ENCODE peak calls at places on chromosomes 5 and 9, in ten cellular contexts. Z, V, O, D, G, H, N, B, R and S are unnamed samples.

GRCh38 chr9:131404581-131404980 is 10.7 kb downstream of the PRRC2B start:
- DNase-seq in N (no peak), R (no peak), O (peak), H (no peak), G (no peak), Z (no peak), D (no peak), V (no peak), B (no peak), S (no peak)

GRCh38 chr5:161547573-161548471 is 1.3 kb upstream of the GABRB2 start:
- DNase-seq in H (peak), R (peak), V (no peak), B (no peak), Z (peak), D (no peak), G (no peak), N (peak), O (no peak), S (no peak)

GRCh38 chr9:135968083-135968476 is 6.9 kb upstream of the UBAC1 start:
- DNase-seq in Z (no peak), B (no peak), N (no peak), D (no peak), O (no peak), H (no peak), V (no peak), R (no peak), G (no peak), S (no peak)

GRCh38 chr9:77929942-77930341 is 101.7 kb downstream of the GNAQ start:
- DNase-seq in B (no peak), R (no peak), V (no peak), Z (no peak), O (no peak), D (no peak), N (no peak), H (no peak), G (no peak), S (no peak)

GRCh38 chr5:79201206-79201605 is 34.7 kb upstream of the JMY start:
- DNase-seq in H (no peak), O (no peak), B (peak), D (no peak), Z (no peak), N (no peak), G (peak), V (no peak), R (no peak), S (peak)

GRCh38 chr5:14588758-14589543 is 7.4 kb downstream of the OTULINL start:
- DNase-seq in O (no peak), B (no peak), D (no peak), Z (no peak), G (no peak), V (no peak), R (no peak), N (no peak), H (no peak), S (no peak)

GRCh38 chr9:4490705-4491620 is 695 bp downstream of the SLC1A1 start:
- DNase-seq in H (no peak), R (peak), Z (no peak), N (no peak), D (no peak), G (peak), B (peak), V (no peak), O (no peak), S (no peak)

GRCh38 chr9:98488578-98489312 is 220.0 kb downstream of the GABBR2 start:
- DNase-seq in R (no peak), B (no peak), G (no peak), Z (no peak), D (no peak), N (no peak), O (peak), V (no peak), H (no peak), S (no peak)

GRCh38 chr5:59093329-59093728 is 510.5 kb downstream of the RAB3C start:
- DNase-seq in R (no peak), O (peak), G (no peak), D (no peak), Z (no peak), V (no peak), N (no peak), H (no peak), B (no peak), S (no peak)

GRCh38 chr9:97046228-97046627 is 7.3 kb upstream of the CTSV start:
- DNase-seq in V (peak), B (no peak), H (no peak), O (no peak), D (no peak), R (peak), Z (no peak), G (no peak), N (peak), S (no peak)

GRCh38 chr5:109922396-109922995 is 232.8 kb downstream of the MAN2A1 start:
- DNase-seq in D (no peak), Z (peak), N (no peak), R (no peak), H (no peak), O (no peak), G (no peak), V (no peak), B (no peak), S (no peak)

GRCh38 chr5:132485641-132486317 is 4.8 kb downstream of the IRF1 start:
- DNase-seq in N (peak), R (peak), G (no peak), D (peak), O (no peak), Z (no peak), H (no peak), V (no peak), B (no peak), S (no peak)

GRCh38 chr5:45695680-45696093 is 493 bp downstream of the HCN1 start:
- DNase-seq in G (peak), H (no peak), O (no peak), Z (no peak), R (no peak), D (no peak), V (no peak), B (no peak), N (no peak), S (no peak)

GRCh38 chr5:32942225-32942989 is 231.3 kb downstream of the NPR3 start:
- DNase-seq in G (peak), D (no peak), Z (peak), V (no peak), B (peak), H (no peak), R (peak), O (peak), N (no peak), S (no peak)
- TF ChIP-seq CTCF in G (peak), D (no peak), Z (peak), V (peak), B (peak), H (peak), R (peak), O (peak), N (no peak), S (peak)

GRCh38 chr5:111159845-111160244 is 64.3 kb upstream of the CAMK4 start:
- DNase-seq in V (no peak), Z (no peak), O (no peak), G (no peak), H (no peak), D (no peak), B (no peak), N (no peak), R (no peak), S (no peak)
- TF ChIP-seq CTCF in V (no peak), Z (peak), O (no peak), G (no peak), H (no peak), D (no peak), B (no peak), N (no peak), R (no peak), S (no peak)

GRCh38 chr9:124675261-124676158 is 95.6 kb downstream of the NR6A1 start:
- DNase-seq in N (no peak), B (no peak), D (no peak), H (no peak), O (no peak), V (no peak), R (no peak), Z (no peak), G (no peak), S (no peak)
- TF ChIP-seq CTCF in N (no peak), B (no peak), D (no peak), H (no peak), O (no peak), V (no peak), R (peak), Z (no peak), G (no peak), S (no peak)

GRCh38 chr9:88268886-88269285 is 119.4 kb upstream of the SPIN1 start:
- DNase-seq in V (no peak), B (no peak), N (no peak), G (no peak), R (no peak), D (no peak), O (no peak), Z (no peak), H (no peak), S (no peak)

GRCh38 chr9:88278036-88278435 is 110.2 kb upstream of the SPIN1 start:
- DNase-seq in R (no peak), D (no peak), V (no peak), G (no peak), B (no peak), O (no peak), Z (no peak), N (no peak), H (no peak), S (no peak)

GRCh38 chr9:88267283-88267682 is 121.0 kb upstream of the SPIN1 start:
- DNase-seq in H (no peak), B (no peak), Z (no peak), N (no peak), G (no peak), R (no peak), D (no peak), O (no peak), V (no peak), S (no peak)

GRCh38 chr9:88270398-88270797 is 117.8 kb upstream of the SPIN1 start:
- DNase-seq in N (no peak), V (no peak), O (no peak), Z (no peak), D (no peak), R (no peak), H (no peak), G (no peak), B (no peak), S (no peak)

GRCh38 chr9:88272986-88273385 is 115.3 kb upstream of the SPIN1 start:
- DNase-seq in N (no peak), O (no peak), R (no peak), D (no peak), B (no peak), Z (no peak), H (no peak), G (no peak), V (no peak), S (no peak)
- TF ChIP-seq CTCF in N (no peak), O (no peak), R (no peak), D (no peak), B (no peak), Z (no peak), H (no peak), G (peak), V (no peak), S (peak)

DNA sequence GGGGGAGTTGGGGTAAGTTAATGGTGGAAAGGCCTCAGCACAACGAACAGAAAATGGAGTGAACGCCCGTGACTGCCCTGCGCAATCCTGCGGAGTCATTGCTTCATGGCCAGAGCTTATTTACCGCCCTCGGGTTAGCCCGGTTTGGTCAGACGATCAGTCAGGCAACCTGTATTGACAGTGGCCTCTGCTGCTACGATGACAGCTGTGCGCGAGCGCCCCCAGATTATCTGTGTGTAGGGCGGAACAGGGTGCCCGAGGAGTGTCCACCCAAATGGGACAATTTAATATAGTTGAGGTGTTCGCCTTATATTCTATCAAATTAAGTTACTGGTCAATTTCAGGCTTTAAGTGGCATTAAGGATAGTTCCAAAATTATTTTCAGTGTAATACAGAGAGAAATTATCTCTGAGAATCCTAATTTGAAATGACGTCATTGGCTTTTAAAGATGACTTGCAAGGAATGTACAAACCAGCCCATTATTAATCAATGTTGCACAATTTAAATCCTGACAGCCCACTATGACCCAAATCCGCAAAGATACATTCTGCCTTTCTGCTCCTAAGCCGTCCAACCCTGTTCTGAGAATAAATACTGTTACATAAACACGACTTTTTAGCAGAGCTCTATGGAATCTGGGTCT is 879 bp upstream of the UBQLN1 start:
- DNase-seq in R (peak), H (no peak), B (no peak), G (peak), V (peak), N (peak), D (peak), Z (peak), O (peak), S (peak)
- TF ChIP-seq CTCF in R (peak), H (no peak), B (peak), G (peak), V (peak), N (no peak), D (peak), Z (peak), O (no peak), S (no peak)

DNA sequence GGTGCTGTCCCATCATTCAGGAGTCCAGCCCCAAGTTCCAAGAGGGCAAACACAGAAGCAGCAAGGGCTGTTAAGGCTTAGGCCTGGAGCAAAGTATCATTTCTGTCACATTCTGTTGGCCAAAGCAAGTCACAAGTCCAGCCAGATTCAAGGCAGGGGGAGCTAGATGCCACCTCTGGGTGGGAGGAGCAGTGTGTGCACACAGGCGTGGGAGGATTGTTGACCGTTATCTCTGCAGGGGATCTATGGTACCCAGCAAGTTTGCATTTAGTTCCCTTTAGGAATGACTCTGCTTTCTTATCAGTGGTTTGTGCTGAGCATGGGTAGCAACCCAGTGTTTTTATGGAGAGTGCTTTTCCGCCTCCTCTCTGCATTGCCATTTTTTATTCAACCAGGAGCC is 278.9 kb downstream of the NR3C1 start:
- DNase-seq in G (no peak), O (no peak), N (no peak), Z (no peak), H (no peak), V (no peak), B (no peak), R (no peak), D (no peak), S (no peak)
- TF ChIP-seq CTCF in G (no peak), O (no peak), N (no peak), Z (no peak), H (no peak), V (no peak), B (no peak), R (no peak), D (no peak), S (no peak)

GRCh38 chr5:72525816-72526215 is 18.6 kb upstream of the ZNF366 start:
- DNase-seq in O (peak), D (no peak), B (no peak), R (no peak), N (no peak), V (no peak), G (no peak), Z (no peak), H (no peak), S (no peak)

GRCh38 chr5:72531496-72532190 is 24.4 kb upstream of the ZNF366 start:
- DNase-seq in G (no peak), O (peak), B (peak), D (no peak), V (no peak), Z (no peak), N (no peak), R (no peak), H (no peak), S (no peak)

GRCh38 chr5:72523960-72524582 is 16.9 kb upstream of the ZNF366 start:
- DNase-seq in D (no peak), Z (peak), R (no peak), G (peak), O (peak), V (no peak), H (no peak), N (no peak), B (peak), S (no peak)

DNA sequence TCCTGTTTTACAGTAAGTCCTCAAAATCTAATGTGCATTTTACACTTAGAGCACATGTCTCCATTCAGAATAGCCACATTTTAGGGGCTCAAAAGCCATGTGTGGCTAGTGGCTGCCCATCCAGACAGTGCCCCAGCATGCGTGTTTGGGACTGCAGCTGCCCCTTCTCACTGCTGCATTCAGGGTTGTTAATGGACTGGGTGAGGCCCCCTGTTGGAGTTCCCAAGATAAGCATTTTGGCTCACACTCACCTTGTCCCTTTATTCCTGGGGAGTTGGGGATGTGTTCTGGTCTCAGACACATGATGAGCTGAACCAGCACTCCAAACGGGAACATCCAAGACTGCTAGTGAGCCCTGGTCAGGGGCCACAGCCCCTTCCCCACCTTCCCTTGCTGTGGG is 22.2 kb upstream of the ZNF366 start:
- DNase-seq in R (no peak), N (no peak), Z (no peak), O (no peak), H (no peak), V (no peak), B (no peak), G (no peak), D (no peak), S (no peak)
- TF ChIP-seq CTCF in R (no peak), N (no peak), Z (no peak), O (no peak), H (no peak), V (no peak), B (no peak), G (no peak), D (no peak), S (no peak)